ENCODE peak calls at places on chromosomes 1 and 21, in ten cellular contexts. Y, T, V, X, P, C, R, L, F and H are unnamed samples.

GRCh38 chr1:110478886-110479285 is 27.9 kb downstream of the PROK1 start:
- DNase-seq in F (no peak), L (no peak), R (no peak), Y (no peak), P (no peak), C (no peak), X (no peak), V (no peak), T (no peak), H (no peak)

GRCh38 chr1:67918067-67918466 is 84.8 kb upstream of the GNG12 start:
- DNase-seq in P (no peak), Y (no peak), L (no peak), V (no peak), T (no peak), R (no peak), C (no peak), F (no peak), X (no peak), H (no peak)

GRCh38 chr21:19048088-19048672 is 644.6 kb upstream of the TMPRSS15 start:
- DNase-seq in P (no peak), F (no peak), V (no peak), R (no peak), C (no peak), L (no peak), Y (no peak), T (no peak), X (no peak), H (no peak)

GRCh38 chr1:4002061-4002521 is 102.0 kb upstream of the C1orf174 start:
- DNase-seq in P (no peak), X (no peak), L (no peak), Y (no peak), T (peak; percentile 49), C (no peak), F (no peak), R (no peak), V (no peak), H (peak; percentile 56)

GRCh38 chr1:3803905-3804626 is 7.8 kb upstream of the LRRC47 start:
- DNase-seq in L (no peak), T (no peak), X (no peak), V (no peak), R (no peak), P (no peak), Y (no peak), F (no peak), C (no peak), H (no peak)

GRCh38 chr1:212762234-212762633 is 29.3 kb downstream of the NSL1 start:
- DNase-seq in V (no peak), C (no peak), P (no peak), X (no peak), Y (no peak), T (no peak), F (no peak), R (no peak), L (no peak), H (no peak)

GRCh38 chr1:157829711-157830110 is 9.8 kb upstream of the FCRL1 start:
- DNase-seq in Y (no peak), V (no peak), C (no peak), F (no peak), X (no peak), T (no peak), P (no peak), L (no peak), R (no peak), H (no peak)

GRCh38 chr21:41956926-41957729 is 3.3 kb upstream of the C2CD2 start:
- DNase-seq in V (peak; percentile 81), L (no peak), C (no peak), X (peak; percentile 77), Y (no peak), T (no peak), P (no peak), F (peak; percentile 60), R (no peak), H (peak; percentile 64)

GRCh38 chr1:193435771-193436170 is 249.4 kb upstream of the B3GALT2 start:
- DNase-seq in Y (no peak), L (no peak), V (no peak), X (no peak), R (no peak), F (no peak), C (no peak), T (no peak), P (no peak), H (no peak)

GRCh38 chr1:193431265-193431977 is 245.0 kb upstream of the B3GALT2 start:
- DNase-seq in P (no peak), V (no peak), F (no peak), C (no peak), R (no peak), L (no peak), T (no peak), Y (no peak), X (no peak), H (no peak)

GRCh38 chr1:193434319-193434718 is 247.9 kb upstream of the B3GALT2 start:
- DNase-seq in F (no peak), L (no peak), P (no peak), V (no peak), C (no peak), R (no peak), Y (no peak), T (no peak), X (no peak), H (no peak)

GRCh38 chr1:193432979-193433587 is 246.7 kb upstream of the B3GALT2 start:
- DNase-seq in F (no peak), Y (no peak), L (no peak), R (no peak), X (no peak), P (no peak), C (no peak), V (no peak), T (no peak), H (no peak)

DNA sequence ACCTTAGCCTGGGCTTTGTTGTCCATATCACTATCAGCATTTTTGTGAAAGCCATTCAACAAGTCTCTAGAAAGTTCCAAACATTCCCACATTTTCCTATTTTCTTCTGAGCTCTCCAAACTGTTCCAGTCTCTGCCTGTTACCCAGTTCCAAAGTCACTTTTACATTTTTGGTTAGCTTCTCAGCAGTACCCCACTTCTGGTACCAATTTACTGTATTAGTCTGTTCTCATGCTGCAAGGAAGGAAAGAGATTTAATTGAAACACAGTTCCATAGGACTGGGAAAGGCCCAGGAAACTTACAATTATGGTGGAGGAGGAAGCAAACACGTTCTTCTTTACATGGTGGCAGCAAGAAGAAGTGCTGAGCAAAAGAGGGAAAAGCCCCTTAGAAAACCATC is 247.2 kb upstream of the B3GALT2 start:
- DNase-seq in F (no peak), P (no peak), C (no peak), X (no peak), V (no peak), L (no peak), T (no peak), Y (no peak), R (no peak), H (no peak)
- H3K4me3 ChIP-seq in F (no peak overlapping the region), P (no peak overlapping the region), C (no peak overlapping the region), X (no peak overlapping the region), V (no peak overlapping the region), L (no peak overlapping the region), T (no peak overlapping the region), Y (no peak overlapping the region), R (no peak overlapping the region), H (no peak overlapping the region)

GRCh38 chr1:22745675-22746585 is 35.3 kb downstream of the EPHB2 start:
- DNase-seq in F (no peak), R (no peak), T (no peak), L (peak; percentile 87), Y (no peak), X (no peak), V (no peak), P (no peak), C (peak; percentile 76), H (no peak)
- TF ChIP-seq POLR2A in F (no peak), R (no peak), T (no peak), L (no peak), Y (no peak), X (no peak), V (no peak), P (no peak), C (no peak), H (no peak)

GRCh38 chr21:44711327-44712202 is at the start of gene TSPEAR:
- DNase-seq in P (no peak), L (no peak), V (no peak), T (peak; percentile 69), X (no peak), Y (no peak), C (no peak), R (no peak), F (peak; percentile 72), H (peak; percentile 54)

GRCh38 chr21:44713130-44713529 is 1.8 kb upstream of the TSPEAR start:
- DNase-seq in Y (no peak), X (no peak), F (peak; percentile 47), P (no peak), T (no peak), V (no peak), L (no peak), R (no peak), C (no peak), H (no peak)

GRCh38 chr21:44712203-44713028 is 1.0 kb upstream of the TSPEAR start:
- DNase-seq in R (no peak), T (no peak), V (no peak), F (peak; percentile 37), X (no peak), C (no peak), P (no peak), L (no peak), Y (no peak), H (no peak)

GRCh38 chr21:44713846-44714245 is 2.5 kb upstream of the TSPEAR start:
- DNase-seq in L (no peak), C (no peak), R (no peak), V (no peak), F (peak; percentile 34), T (no peak), Y (no peak), P (no peak), X (no peak), H (peak; percentile 42)

GRCh38 chr21:44714905-44715304 is 3.5 kb upstream of the TSPEAR start:
- DNase-seq in Y (no peak), X (no peak), C (no peak), V (no peak), L (no peak), F (no peak), R (no peak), T (no peak), P (no peak), H (no peak)
- H3K27me3 ChIP-seq in Y (peaks cover 58% of the 10 kb centered on the region), X (no peaks in the 10 kb centered on the region), C (peaks cover 80% of the 10 kb centered on the region), V (peaks cover 39% of the 10 kb centered on the region), L (peaks cover 21% of the 10 kb centered on the region), F (peaks cover 55% of the 10 kb centered on the region), R (peaks cover 37% of the 10 kb centered on the region), T (peaks cover 65% of the 10 kb centered on the region), P (peaks cover 32% of the 10 kb centered on the region), H (peaks cover 46% of the 10 kb centered on the region)

GRCh38 chr1:28102169-28102568 is 13.8 kb upstream of the EYA3 start:
- DNase-seq in C (no peak), R (no peak), Y (no peak), P (no peak), T (no peak), F (no peak), V (no peak), X (no peak), L (no peak), H (no peak)

GRCh38 chr1:28109639-28110038 is 21.2 kb upstream of the EYA3 start:
- DNase-seq in Y (no peak), V (no peak), P (no peak), T (no peak), R (no peak), L (no peak), X (no peak), F (no peak), C (no peak), H (no peak)

GRCh38 chr1:28110555-28110954 is 22.1 kb upstream of the EYA3 start:
- DNase-seq in L (no peak), Y (no peak), T (no peak), F (no peak), V (no peak), P (no peak), C (no peak), R (no peak), X (no peak), H (no peak)

GRCh38 chr1:28108006-28108405 is 19.6 kb upstream of the EYA3 start:
- DNase-seq in F (peak; percentile 24), T (no peak), L (no peak), C (no peak), P (no peak), Y (no peak), R (no peak), X (no peak), V (no peak), H (no peak)

GRCh38 chr1:28104866-28105467 is 16.6 kb upstream of the EYA3 start:
- DNase-seq in F (no peak), T (no peak), Y (no peak), R (no peak), L (no peak), C (peak; percentile 72), X (no peak), V (peak; percentile 32), P (no peak), H (no peak)
- H3K4me3 ChIP-seq in F (peak overlapping the region; percentile 23), T (peak overlapping the region; percentile 20), Y (peak overlapping the region; percentile 12), R (no peak overlapping the region), L (no peak overlapping the region), C (peak overlapping the region; percentile 9), X (no peak overlapping the region), V (no peak overlapping the region), P (peak overlapping the region; percentile 43), H (peak overlapping the region; percentile 22)